ENCODE peak calls at places on chromosomes 4 and X, in seven cellular contexts. G is iPS-NIHi11; E is AG20443; R is T1000; W is D341Med; U is iris pigment epithelial cell; A is effector memory CD8-positive, alpha-beta T cell. P is an unnamed sample.

GRCh38 chr4:106816501-106816900 is 219.6 kb downstream of the DKK2 start:
- DNase-seq in R (no peak), G (no peak), U (peak; percentile 87), A (no peak), W (no peak), E (peak; percentile 27), P (peak; percentile 8)

GRCh38 chr4:161252520-161253141 is 911.2 kb downstream of the FSTL5 start:
- DNase-seq in R (no peak), A (no peak), G (peak; percentile 37), E (no peak), W (peak; percentile 49), U (peak; percentile 17), P (peak; percentile 32)

GRCh38 chrX:5976332-5976731 is 252.3 kb downstream of the NLGN4X start:
- DNase-seq in A (no peak), R (no peak), W (no peak), U (no peak), E (no peak), G (no peak), P (no peak)

GRCh38 chr4:53937327-53937726 is 127.1 kb downstream of the CHIC2 start:
- DNase-seq in E (no peak), R (no peak), U (no peak), G (no peak), A (no peak), W (no peak), P (no peak)

GRCh38 chr4:71229477-71230257 is 109.2 kb upstream of the SLC4A4 start:
- DNase-seq in G (peak; percentile 64), U (peak; percentile 49), E (peak; percentile 74), R (no peak), A (no peak), W (peak; percentile 60), P (peak; percentile 43)

GRCh38 chr4:84968936-84969335 is 2.4 kb upstream of the WDFY3 start:
- DNase-seq in A (no peak), E (no peak), G (no peak), R (no peak), U (no peak), W (peak; percentile 42), P (no peak)

GRCh38 chrX:153539171-153539978 is 21.9 kb downstream of the ATP2B3 start:
- DNase-seq in R (peak; percentile 3), G (peak; percentile 83), W (peak; percentile 82), U (peak; percentile 52), E (peak; percentile 84), A (peak; percentile 52), P (peak; percentile 65)

GRCh38 chr4:17126306-17126978 is 228.0 kb upstream of the LDB2 start:
- DNase-seq in W (no peak), R (no peak), G (no peak), E (no peak), A (no peak), U (no peak), P (no peak)

GRCh38 chrX:95058815-95059214 is 1384.8 kb downstream of the FAM133A start:
- DNase-seq in U (peak; percentile 82), W (no peak), E (peak; percentile 32), G (no peak), R (no peak), A (no peak), P (peak; percentile 81)

GRCh38 chr4:100421356-100421978 is 96.4 kb downstream of the EMCN start:
- DNase-seq in U (peak; percentile 55), A (no peak), G (peak; percentile 17), W (peak; percentile 29), E (peak; percentile 37), R (no peak), P (peak; percentile 32)

GRCh38 chrX:68835468-68835867 is 6.6 kb downstream of the EFNB1 start:
- DNase-seq in W (no peak), A (no peak), R (no peak), U (no peak), E (no peak), G (no peak), P (no peak)

GRCh38 chr4:172899861-172900260 is 268.8 kb upstream of the GALNT7 start:
- DNase-seq in E (no peak), A (no peak), U (no peak), G (no peak), R (no peak), W (no peak), P (no peak)

GRCh38 chr4:88537725-88538124 is 14.1 kb upstream of the PYURF start:
- DNase-seq in A (no peak), W (no peak), E (no peak), U (no peak), R (no peak), G (no peak), P (no peak)

GRCh38 chrX:135424469-135424868 is 2.7 kb downstream of the SMIM10L2A start:
- DNase-seq in A (no peak), R (no peak), E (no peak), W (no peak), G (no peak), U (no peak), P (no peak)

GRCh38 chr4:138655970-138656369 is 359.6 kb upstream of the NOCT start:
- DNase-seq in W (no peak), R (no peak), E (no peak), U (no peak), G (no peak), A (no peak), P (no peak)

GRCh38 chrX:27997641-27998040 is 16.4 kb upstream of the DCAF8L1 start:
- DNase-seq in U (no peak), A (no peak), W (no peak), G (no peak), R (no peak), E (no peak), P (no peak)

GRCh38 chr4:15938182-15938581 is 358 bp downstream of the FGFBP1 start:
- DNase-seq in A (no peak), U (no peak), W (no peak), G (peak; percentile 62), E (peak; percentile 26), R (peak; percentile 19), P (peak; percentile 52)

GRCh38 chr4:5639556-5639955 is 68.8 kb downstream of the EVC2 start:
- DNase-seq in W (no peak), U (no peak), E (no peak), R (no peak), A (no peak), G (no peak), P (no peak)

GRCh38 chr4:154073107-154073817 is 284.4 kb upstream of the SFRP2 start:
- DNase-seq in W (no peak), E (peak; percentile 71), G (no peak), R (peak; percentile 53), U (peak; percentile 15), A (no peak), P (peak; percentile 89)

GRCh38 chr4:174696657-174697056 is 132.4 kb downstream of the GLRA3 start:
- DNase-seq in G (no peak), A (no peak), W (no peak), U (no peak), R (no peak), E (no peak), P (no peak)

GRCh38 chrX:151019837-151020236 is 36.7 kb downstream of the HMGB3 start:
- DNase-seq in G (no peak), U (peak; percentile 32), A (no peak), W (no peak), R (no peak), E (peak; percentile 17), P (peak; percentile 78)

GRCh38 chr4:104421576-104421975 is 73.1 kb downstream of the CXXC4 start:
- DNase-seq in U (peak; percentile 17), E (no peak), W (no peak), A (no peak), R (no peak), G (no peak), P (no peak)

GRCh38 chrX:38879631-38880220 is 78.5 kb downstream of the MID1IP1 start:
- DNase-seq in R (no peak), A (no peak), W (no peak), E (no peak), U (no peak), G (no peak), P (no peak)

GRCh38 chrX:6468716-6469115 is 66.2 kb downstream of the VCX3A start:
- DNase-seq in A (no peak), R (no peak), G (no peak), U (no peak), W (no peak), E (no peak), P (no peak)

GRCh38 chr4:162972661-162973202 is 194.0 kb downstream of the NAF1 start:
- DNase-seq in U (no peak), W (no peak), R (no peak), A (no peak), E (no peak), G (no peak), P (no peak)

GRCh38 chrX:108070891-108071290 is 20.5 kb downstream of the PSMD10 start:
- DNase-seq in W (no peak), R (no peak), E (no peak), U (peak; percentile 71), A (no peak), G (no peak), P (peak; percentile 84)

GRCh38 chrX:32153586-32153985 is 1057.8 kb downstream of the DMD start:
- DNase-seq in U (no peak), A (no peak), W (no peak), G (no peak), R (no peak), E (no peak), P (no peak)

GRCh38 chr4:97656034-97656720 is 487.1 kb downstream of the STPG2 start:
- DNase-seq in E (no peak), G (no peak), U (peak; percentile 66), A (no peak), R (peak; percentile 7), W (no peak), P (peak; percentile 75)

GRCh38 chr4:663438-664428 is 10.3 kb downstream of the ATP5ME start:
- DNase-seq in A (peak; percentile 66), U (no peak), W (peak; percentile 96), E (no peak), R (no peak), G (peak; percentile 96), P (no peak)

GRCh38 chr4:186132577-186133277 is 28.2 kb downstream of the FAM149A start:
- DNase-seq in R (no peak), W (no peak), U (peak; percentile 63), A (no peak), E (no peak), G (peak; percentile 57), P (peak; percentile 32)

P was measured in M059J.